ENCODE peak calls at places on chromosome 22, in eight cellular contexts. One of them, this sample, is unnamed. For H3K4me1, the result is how much of the 10 kb centered on the place peaks cover.

GRCh38 chr22:47535681-47536080 is 773.2 kb downstream of the TBC1D22A start:
- DNase-seq in aorta: no peak
- DNase-seq in OCI-LY7: no peak
- DNase-seq in GM23248: no peak
- DNase-seq in heart right ventricle: no peak
- DNase-seq in Caco-2: no peak
- DNase-seq in mucosa of descending colon: no peak
- DNase-seq in heart left ventricle: no peak
- DNase-seq in this sample: no peak

GRCh38 chr22:45680932-45681700 is 9.5 kb downstream of the ATXN10 start:
- DNase-seq in GM23248: peak
- DNase-seq in OCI-LY7: no peak
- DNase-seq in mucosa of descending colon: no peak
- DNase-seq in heart left ventricle: no peak
- DNase-seq in aorta: no peak
- DNase-seq in Caco-2: no peak
- DNase-seq in heart right ventricle: no peak
- DNase-seq in this sample: peak

GRCh38 chr22:46031561-46031960 is 54.6 kb upstream of the WNT7B start:
- DNase-seq in Caco-2: no peak
- DNase-seq in OCI-LY7: no peak
- DNase-seq in GM23248: no peak
- DNase-seq in mucosa of descending colon: no peak
- DNase-seq in heart right ventricle: no peak
- DNase-seq in aorta: no peak
- DNase-seq in heart left ventricle: no peak
- DNase-seq in this sample: no peak

GRCh38 chr22:44363980-44364749 is 51.4 kb upstream of the SHISAL1 start:
- DNase-seq in heart right ventricle: peak
- DNase-seq in heart left ventricle: peak
- DNase-seq in Caco-2: no peak
- DNase-seq in GM23248: peak
- DNase-seq in aorta: peak
- DNase-seq in OCI-LY7: no peak
- DNase-seq in mucosa of descending colon: peak
- DNase-seq in this sample: no peak

GRCh38 chr22:20741634-20742581 is 32.0 kb upstream of the SERPIND1 start:
- DNase-seq in GM23248: peak
- DNase-seq in Caco-2: no peak
- DNase-seq in heart left ventricle: no peak
- DNase-seq in mucosa of descending colon: no peak
- DNase-seq in aorta: no peak
- DNase-seq in heart right ventricle: no peak
- DNase-seq in OCI-LY7: peak
- DNase-seq in this sample: no peak

GRCh38 chr22:19354201-19354600 is 62.7 kb upstream of the CLTCL1 start:
- DNase-seq in aorta: no peak
- DNase-seq in heart right ventricle: no peak
- DNase-seq in heart left ventricle: no peak
- DNase-seq in OCI-LY7: no peak
- DNase-seq in Caco-2: no peak
- DNase-seq in mucosa of descending colon: no peak
- DNase-seq in GM23248: no peak
- DNase-seq in this sample: no peak

GRCh38 chr22:37994049-37994448 is 9.7 kb upstream of the SOX10 start:
- DNase-seq in aorta: no peak
- DNase-seq in heart right ventricle: no peak
- DNase-seq in mucosa of descending colon: no peak
- DNase-seq in heart left ventricle: no peak
- DNase-seq in Caco-2: no peak
- DNase-seq in GM23248: no peak
- DNase-seq in OCI-LY7: no peak
- DNase-seq in this sample: no peak

GRCh38 chr22:20299736-20300136 is 20.1 kb downstream of the DGCR6L start:
- DNase-seq in OCI-LY7: no peak
- DNase-seq in heart right ventricle: no peak
- DNase-seq in heart left ventricle: no peak
- DNase-seq in aorta: no peak
- DNase-seq in GM23248: peak
- DNase-seq in Caco-2: no peak
- DNase-seq in mucosa of descending colon: no peak
- DNase-seq in this sample: no peak

GRCh38 chr22:17120711-17121234 is 387 bp downstream of the TMEM121B start:
- DNase-seq in GM23248: peak
- DNase-seq in heart right ventricle: no peak
- DNase-seq in heart left ventricle: no peak
- DNase-seq in mucosa of descending colon: no peak
- DNase-seq in OCI-LY7: no peak
- DNase-seq in Caco-2: no peak
- DNase-seq in aorta: no peak
- DNase-seq in this sample: no peak

GRCh38 chr22:37953437-37954179 is at the start of the genes C22orf23 and POLR2F:
- DNase-seq in aorta: peak
- DNase-seq in GM23248: peak
- DNase-seq in heart right ventricle: peak
- DNase-seq in heart left ventricle: peak
- DNase-seq in OCI-LY7: peak
- DNase-seq in Caco-2: peak
- DNase-seq in mucosa of descending colon: peak
- DNase-seq in this sample: peak

GRCh38 chr22:37632174-37633081 is 7.0 kb upstream of the SH3BP1 start:
- DNase-seq in Caco-2: no peak
- DNase-seq in aorta: no peak
- DNase-seq in heart right ventricle: no peak
- DNase-seq in mucosa of descending colon: no peak
- DNase-seq in heart left ventricle: no peak
- DNase-seq in OCI-LY7: no peak
- DNase-seq in GM23248: no peak
- DNase-seq in this sample: no peak

GRCh38 chr22:48393041-48393370 is 1434.7 kb downstream of the BRD1 start:
- DNase-seq in GM23248: no peak
- DNase-seq in heart left ventricle: no peak
- DNase-seq in aorta: no peak
- DNase-seq in OCI-LY7: no peak
- DNase-seq in Caco-2: no peak
- DNase-seq in heart right ventricle: no peak
- DNase-seq in mucosa of descending colon: no peak
- DNase-seq in this sample: no peak

GRCh38 chr22:19803736-19804267 is 43.2 kb downstream of the TBX1 start:
- DNase-seq in mucosa of descending colon: no peak
- DNase-seq in heart right ventricle: no peak
- DNase-seq in GM23248: no peak
- DNase-seq in aorta: peak
- DNase-seq in Caco-2: peak
- DNase-seq in heart left ventricle: no peak
- DNase-seq in OCI-LY7: no peak
- DNase-seq in this sample: no peak

GRCh38 chr22:35150163-35151107 is 84.5 kb downstream of the ISX start:
- DNase-seq in aorta: peak
- DNase-seq in OCI-LY7: peak
- DNase-seq in heart left ventricle: peak
- DNase-seq in Caco-2: peak
- DNase-seq in heart right ventricle: peak
- DNase-seq in mucosa of descending colon: peak
- DNase-seq in GM23248: peak
- DNase-seq in this sample: peak

GRCh38 chr22:25941365-25941960 is 199.5 kb downstream of the MYO18B start:
- DNase-seq in heart left ventricle: no peak
- DNase-seq in aorta: no peak
- DNase-seq in OCI-LY7: no peak
- DNase-seq in heart right ventricle: no peak
- DNase-seq in mucosa of descending colon: no peak
- DNase-seq in Caco-2: no peak
- DNase-seq in GM23248: no peak
- DNase-seq in this sample: no peak

GRCh38 chr22:38338772-38339379 is 21.6 kb upstream of the CSNK1E start:
- DNase-seq in GM23248: no peak
- DNase-seq in aorta: peak
- DNase-seq in OCI-LY7: no peak
- DNase-seq in Caco-2: peak
- DNase-seq in heart left ventricle: no peak
- DNase-seq in mucosa of descending colon: peak
- DNase-seq in heart right ventricle: no peak
- DNase-seq in this sample: no peak

GRCh38 chr22:50503475-50504145 is 3.9 kb downstream of the LMF2 start:
- DNase-seq in aorta: no peak
- DNase-seq in heart left ventricle: no peak
- DNase-seq in heart right ventricle: no peak
- DNase-seq in GM23248: no peak
- DNase-seq in mucosa of descending colon: no peak
- DNase-seq in OCI-LY7: no peak
- DNase-seq in Caco-2: peak
- DNase-seq in this sample: no peak

GRCh38 chr22:35488513-35488912 is 52.1 kb upstream of the RASD2 start:
- DNase-seq in mucosa of descending colon: no peak
- DNase-seq in OCI-LY7: no peak
- DNase-seq in heart right ventricle: no peak
- DNase-seq in heart left ventricle: no peak
- DNase-seq in aorta: no peak
- DNase-seq in Caco-2: no peak
- DNase-seq in GM23248: no peak
- DNase-seq in this sample: no peak

GRCh38 chr22:30267382-30268302 is 991 bp upstream of the OSM start:
- DNase-seq in heart right ventricle: no peak
- DNase-seq in GM23248: no peak
- DNase-seq in heart left ventricle: no peak
- DNase-seq in mucosa of descending colon: peak
- DNase-seq in OCI-LY7: no peak
- DNase-seq in aorta: no peak
- DNase-seq in Caco-2: no peak
- DNase-seq in this sample: no peak

GRCh38 chr22:28911777-28912669 is 28.7 kb downstream of the ZNRF3 start:
- DNase-seq in GM23248: peak
- DNase-seq in mucosa of descending colon: no peak
- DNase-seq in heart left ventricle: no peak
- DNase-seq in OCI-LY7: no peak
- DNase-seq in heart right ventricle: no peak
- DNase-seq in aorta: no peak
- DNase-seq in Caco-2: peak
- DNase-seq in this sample: peak
- H3K4me1 ChIP-seq in GM23248: under half
- H3K4me1 ChIP-seq in mucosa of descending colon: under half
- H3K4me1 ChIP-seq in heart left ventricle: under half
- H3K4me1 ChIP-seq in OCI-LY7: under half
- H3K4me1 ChIP-seq in heart right ventricle: under half
- H3K4me1 ChIP-seq in aorta: under half
- H3K4me1 ChIP-seq in Caco-2: half or more
- H3K4me1 ChIP-seq in this sample: under half

GRCh38 chr22:23246982-23247766 is 66.9 kb downstream of the BCR start:
- DNase-seq in heart left ventricle: no peak
- DNase-seq in OCI-LY7: no peak
- DNase-seq in Caco-2: no peak
- DNase-seq in heart right ventricle: no peak
- DNase-seq in GM23248: no peak
- DNase-seq in aorta: no peak
- DNase-seq in mucosa of descending colon: no peak
- DNase-seq in this sample: no peak
- H3K4me1 ChIP-seq in heart left ventricle: under half
- H3K4me1 ChIP-seq in OCI-LY7: half or more
- H3K4me1 ChIP-seq in Caco-2: half or more
- H3K4me1 ChIP-seq in heart right ventricle: under half
- H3K4me1 ChIP-seq in GM23248: under half
- H3K4me1 ChIP-seq in aorta: under half
- H3K4me1 ChIP-seq in mucosa of descending colon: under half
- H3K4me1 ChIP-seq in this sample: under half

DNA sequence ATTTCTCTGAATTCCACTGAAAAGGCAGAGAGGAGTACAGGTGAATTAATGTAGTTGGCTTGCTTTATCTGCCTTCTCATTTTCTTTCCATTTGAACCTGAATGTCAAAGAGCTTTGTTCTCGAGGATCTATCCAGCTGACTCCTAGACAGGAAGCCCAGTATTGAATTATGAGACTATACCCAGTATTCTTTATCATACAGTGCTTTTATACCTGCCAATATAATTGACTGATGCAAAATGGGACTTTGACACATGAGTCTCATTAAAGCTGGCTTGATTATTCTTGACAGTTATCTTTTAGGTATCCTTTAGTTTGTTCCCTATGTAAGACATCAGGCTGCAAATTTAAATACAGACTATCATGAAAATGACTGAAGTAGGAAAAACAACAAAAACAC is 117.3 kb downstream of the ENTHD1 start:
- DNase-seq in GM23248: no peak
- DNase-seq in OCI-LY7: no peak
- DNase-seq in heart right ventricle: no peak
- DNase-seq in aorta: no peak
- DNase-seq in heart left ventricle: no peak
- DNase-seq in Caco-2: no peak
- DNase-seq in mucosa of descending colon: no peak
- DNase-seq in this sample: no peak
- H3K4me1 ChIP-seq in GM23248: under half
- H3K4me1 ChIP-seq in OCI-LY7: under half
- H3K4me1 ChIP-seq in heart right ventricle: under half
- H3K4me1 ChIP-seq in aorta: under half
- H3K4me1 ChIP-seq in heart left ventricle: under half
- H3K4me1 ChIP-seq in Caco-2: under half
- H3K4me1 ChIP-seq in mucosa of descending colon: under half
- H3K4me1 ChIP-seq in this sample: under half

GRCh38 chr22:41381329-41382097 is at the start of gene TEF:
- DNase-seq in GM23248: peak
- DNase-seq in heart left ventricle: peak
- DNase-seq in aorta: peak
- DNase-seq in Caco-2: peak
- DNase-seq in OCI-LY7: peak
- DNase-seq in mucosa of descending colon: peak
- DNase-seq in heart right ventricle: peak
- DNase-seq in this sample: peak

GRCh38 chr22:41380993-41381328 is 781 bp upstream of the TEF start:
- DNase-seq in mucosa of descending colon: no peak
- DNase-seq in heart left ventricle: peak
- DNase-seq in heart right ventricle: peak
- DNase-seq in aorta: peak
- DNase-seq in Caco-2: peak
- DNase-seq in GM23248: peak
- DNase-seq in OCI-LY7: no peak
- DNase-seq in this sample: no peak

GRCh38 chr22:41382610-41383009 is 868 bp downstream of the TEF start:
- DNase-seq in aorta: peak
- DNase-seq in heart right ventricle: peak
- DNase-seq in mucosa of descending colon: no peak
- DNase-seq in Caco-2: no peak
- DNase-seq in GM23248: peak
- DNase-seq in OCI-LY7: no peak
- DNase-seq in heart left ventricle: no peak
- DNase-seq in this sample: no peak

GRCh38 chr22:41382098-41382578 is 396 bp downstream of the TEF start:
- DNase-seq in GM23248: peak
- DNase-seq in OCI-LY7: peak
- DNase-seq in heart right ventricle: peak
- DNase-seq in Caco-2: peak
- DNase-seq in aorta: peak
- DNase-seq in mucosa of descending colon: peak
- DNase-seq in heart left ventricle: peak
- DNase-seq in this sample: no peak

DNA sequence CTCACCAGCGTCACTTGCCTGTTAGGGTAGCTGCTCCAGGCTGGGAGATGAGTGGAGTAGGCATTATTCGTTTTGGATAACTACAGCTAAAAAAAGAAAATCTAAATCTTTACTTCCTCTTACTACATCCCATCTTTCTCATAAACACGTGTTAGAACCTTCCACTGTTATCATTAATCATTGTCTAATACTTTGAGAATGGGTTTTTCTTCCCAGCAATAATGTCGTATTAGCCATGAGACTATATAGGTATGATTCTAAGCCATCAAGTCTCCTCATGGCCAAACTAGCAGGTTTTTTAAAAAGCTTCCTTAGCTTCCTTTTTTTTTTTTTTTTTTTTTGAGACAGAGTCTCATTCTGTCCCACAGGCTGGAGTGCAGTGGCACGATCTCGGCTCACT is 3.9 kb upstream of the TEF start:
- DNase-seq in GM23248: no peak
- DNase-seq in heart left ventricle: no peak
- DNase-seq in OCI-LY7: no peak
- DNase-seq in Caco-2: no peak
- DNase-seq in mucosa of descending colon: no peak
- DNase-seq in aorta: no peak
- DNase-seq in heart right ventricle: no peak
- DNase-seq in this sample: no peak
- H3K4me1 ChIP-seq in GM23248: under half
- H3K4me1 ChIP-seq in heart left ventricle: under half
- H3K4me1 ChIP-seq in OCI-LY7: under half
- H3K4me1 ChIP-seq in Caco-2: under half
- H3K4me1 ChIP-seq in mucosa of descending colon: under half
- H3K4me1 ChIP-seq in aorta: under half
- H3K4me1 ChIP-seq in heart right ventricle: under half
- H3K4me1 ChIP-seq in this sample: under half

This sample was measured in PC-9.